ENCODE peak calls at places on chromosome 16, in four cellular contexts. One of them, this sample, is unnamed.

GRCh38 chr16:53542283-53542682 is 39.3 kb upstream of the AKTIP start:
- DNase-seq in mammary epithelial cell: no peak
- DNase-seq in endothelial cell: no peak
- DNase-seq in heart right ventricle: no peak
- DNase-seq in this sample: no peak

GRCh38 chr16:57801098-57801855 is 1.0 kb downstream of the KIFC3 start:
- DNase-seq in heart right ventricle: no peak
- DNase-seq in endothelial cell: no peak
- DNase-seq in mammary epithelial cell: peak; percentile 46
- DNase-seq in this sample: peak; percentile 65

GRCh38 chr16:69567031-69567680 is 1.4 kb downstream of the NFAT5 start:
- DNase-seq in heart right ventricle: no peak
- DNase-seq in mammary epithelial cell: peak; percentile 78
- DNase-seq in endothelial cell: peak; percentile 21
- DNase-seq in this sample: peak; percentile 65

GRCh38 chr16:11986521-11987057 is 10.1 kb downstream of the SNX29 start:
- DNase-seq in mammary epithelial cell: no peak
- DNase-seq in endothelial cell: no peak
- DNase-seq in heart right ventricle: no peak
- DNase-seq in this sample: no peak

GRCh38 chr16:22948603-22949368 is 134.8 kb downstream of the HS3ST2 start:
- DNase-seq in mammary epithelial cell: peak; percentile 73
- DNase-seq in endothelial cell: peak; percentile 67
- DNase-seq in heart right ventricle: peak; percentile 68
- DNase-seq in this sample: peak; percentile 85

GRCh38 chr16:4679854-4680636 is 13.3 kb upstream of the NUDT16L1 start:
- DNase-seq in endothelial cell: no peak
- DNase-seq in heart right ventricle: peak; percentile 59
- DNase-seq in mammary epithelial cell: peak; percentile 96
- DNase-seq in this sample: peak; percentile 98

GRCh38 chr16:10741844-10742243 is 1.8 kb upstream of the NUBP1 start:
- DNase-seq in heart right ventricle: peak; percentile 82
- DNase-seq in mammary epithelial cell: no peak
- DNase-seq in endothelial cell: no peak
- DNase-seq in this sample: no peak

GRCh38 chr16:81466351-81466960 is 21.8 kb downstream of the CMIP start:
- DNase-seq in heart right ventricle: no peak
- DNase-seq in endothelial cell: no peak
- DNase-seq in mammary epithelial cell: no peak
- DNase-seq in this sample: no peak

GRCh38 chr16:679808-680624 is at the start of gene STUB1:
- DNase-seq in mammary epithelial cell: peak; percentile 75
- DNase-seq in heart right ventricle: peak; percentile 90
- DNase-seq in endothelial cell: peak; percentile 94
- DNase-seq in this sample: peak; percentile 81

GRCh38 chr16:11312718-11313492 is 31.8 kb upstream of the PRM1 start:
- DNase-seq in endothelial cell: no peak
- DNase-seq in mammary epithelial cell: no peak
- DNase-seq in heart right ventricle: no peak
- DNase-seq in this sample: peak; percentile 36

GRCh38 chr16:84656557-84657130 is 8.3 kb downstream of the KLHL36 start:
- DNase-seq in heart right ventricle: no peak
- DNase-seq in mammary epithelial cell: no peak
- DNase-seq in endothelial cell: no peak
- DNase-seq in this sample: no peak
- TF ChIP-seq CTCF in heart right ventricle: no peak
- TF ChIP-seq CTCF in mammary epithelial cell: no peak
- TF ChIP-seq CTCF in endothelial cell: no peak
- TF ChIP-seq CTCF in this sample: no peak

GRCh38 chr16:67284699-67285646 is 5.6 kb downstream of the PLEKHG4 start:
- DNase-seq in heart right ventricle: peak; percentile 23
- DNase-seq in mammary epithelial cell: peak; percentile 59
- DNase-seq in endothelial cell: peak; percentile 62
- DNase-seq in this sample: peak; percentile 63
- TF ChIP-seq CTCF in heart right ventricle: peak; percentile 41
- TF ChIP-seq CTCF in mammary epithelial cell: peak; percentile 58
- TF ChIP-seq CTCF in endothelial cell: no peak
- TF ChIP-seq CTCF in this sample: peak; percentile 49

GRCh38 chr16:47881574-47881973 is 274.2 kb downstream of the ABCC12 start:
- DNase-seq in mammary epithelial cell: peak; percentile 41
- DNase-seq in endothelial cell: no peak
- DNase-seq in heart right ventricle: no peak
- DNase-seq in this sample: peak; percentile 26
- TF ChIP-seq CTCF in mammary epithelial cell: no peak
- TF ChIP-seq CTCF in endothelial cell: no peak
- TF ChIP-seq CTCF in heart right ventricle: no peak
- TF ChIP-seq CTCF in this sample: no peak

GRCh38 chr16:29995911-29996772 is at the start of gene INO80E:
- DNase-seq in heart right ventricle: peak; percentile 99
- DNase-seq in endothelial cell: peak; percentile 96
- DNase-seq in mammary epithelial cell: peak; percentile 94
- DNase-seq in this sample: peak; percentile 96
- TF ChIP-seq CTCF in heart right ventricle: no peak
- TF ChIP-seq CTCF in endothelial cell: no peak
- TF ChIP-seq CTCF in mammary epithelial cell: no peak
- TF ChIP-seq CTCF in this sample: no peak